ENCODE peak calls at places on chromosomes 1 and 21, in ten cellular contexts. Q is NCI-H748 treated with DMSO at 0.1 percent for 48 hours; K is HEK293T; F is stimulated activated naive B cell treated with anti-CD40 and anti-IgM and Interleukin-4, amounts not matched to agents 10 μg/mL and 1 μg/mL and 100 μg/mL, for 72 hours; G is astrocyte; M is iris pigment epithelial cell; H is epithelial cell of esophagus; Y is renal cortical epithelial cell; S is NCI-H1417; P is GM23248. E is an unnamed sample.

GRCh38 chr21:45865106-45865835 is 116.3 kb upstream of the COL6A1 start:
- DNase-seq in G (peak), S (no peak), P (peak), Y (peak), F (no peak), Q (no peak), M (peak), K (no peak), H (peak), E (peak)

GRCh38 chr1:28507247-28507645 is 1.4 kb downstream of the RCC1 start:
- DNase-seq in F (no peak), Y (no peak), H (no peak), M (no peak), G (no peak), K (no peak), P (peak), Q (no peak), S (no peak), E (no peak)

GRCh38 chr1:156148236-156148635 is 5.1 kb upstream of the SEMA4A start:
- DNase-seq in P (no peak), H (no peak), Q (no peak), S (no peak), Y (no peak), K (no peak), M (no peak), G (no peak), F (peak), E (no peak)

GRCh38 chr1:237574536-237574935 is 316.2 kb downstream of the ZP4 start:
- DNase-seq in H (no peak), S (no peak), Y (no peak), M (no peak), G (no peak), K (no peak), P (no peak), Q (no peak), F (no peak), E (no peak)

GRCh38 chr1:109826446-109826845 is 62.7 kb upstream of the EPS8L3 start:
- DNase-seq in Q (no peak), H (no peak), K (no peak), Y (no peak), F (no peak), P (no peak), S (no peak), M (no peak), G (no peak), E (no peak)

GRCh38 chr1:206502403-206502802 is 4.9 kb upstream of the RASSF5 start:
- DNase-seq in Q (no peak), G (no peak), F (no peak), M (no peak), K (no peak), H (no peak), P (no peak), S (no peak), Y (no peak), E (no peak)

GRCh38 chr1:199914546-199914945 is 113.0 kb upstream of the NR5A2 start:
- DNase-seq in F (no peak), Y (no peak), G (no peak), P (no peak), M (no peak), H (peak), Q (no peak), S (no peak), K (no peak), E (no peak)

GRCh38 chr1:6245869-6246496 is 2.0 kb downstream of the HES3 start:
- DNase-seq in F (no peak), Y (no peak), H (peak), P (peak), G (no peak), S (peak), Q (peak), K (peak), M (peak), E (peak)

GRCh38 chr1:3345792-3346191 is 108.7 kb upstream of the ARHGEF16 start:
- DNase-seq in G (no peak), Y (no peak), M (no peak), S (no peak), K (no peak), F (no peak), H (no peak), P (no peak), Q (no peak), E (no peak)

GRCh38 chr1:156500578-156500846 is at the start of gene MEF2D:
- DNase-seq in Y (no peak), P (no peak), M (no peak), G (no peak), S (no peak), F (no peak), Q (no peak), H (no peak), K (no peak), E (no peak)

GRCh38 chr1:152777510-152778137 is 2.7 kb downstream of the LCE1F start:
- DNase-seq in K (peak), M (no peak), P (peak), F (no peak), Q (no peak), S (no peak), H (peak), G (no peak), Y (no peak), E (no peak)

GRCh38 chr1:936865-937264 is 13.1 kb downstream of the SAMD11 start:
- DNase-seq in Y (no peak), Q (no peak), S (no peak), F (no peak), G (no peak), K (no peak), P (no peak), M (no peak), H (no peak), E (no peak)

GRCh38 chr21:45910548-45911221 is 70.9 kb upstream of the COL6A1 start:
- DNase-seq in Y (no peak), H (no peak), K (no peak), M (no peak), Q (no peak), G (no peak), P (no peak), F (no peak), S (peak), E (no peak)

GRCh38 chr1:25616932-25617625 is 488 bp downstream of the MAN1C1 start:
- DNase-seq in P (peak), G (no peak), K (peak), S (peak), M (no peak), F (no peak), H (no peak), Q (no peak), Y (no peak), E (peak)

GRCh38 chr1:181504294-181505115 is 21.2 kb downstream of the CACNA1E start:
- DNase-seq in M (peak), P (peak), F (no peak), H (no peak), S (peak), G (no peak), K (peak), Q (peak), Y (no peak), E (no peak)

GRCh38 chr1:172547071-172547470 is 14.1 kb downstream of the SUCO start:
- DNase-seq in Y (peak), G (peak), H (no peak), K (no peak), P (no peak), S (no peak), Q (no peak), F (no peak), M (peak), E (no peak)

GRCh38 chr1:154943649-154944421 is 7.3 kb upstream of the PMVK start:
- DNase-seq in Y (no peak), M (peak), F (no peak), H (peak), S (peak), P (peak), Q (peak), G (no peak), K (peak), E (peak)

GRCh38 chr1:169132512-169133227 is 26.2 kb downstream of the ATP1B1 start:
- DNase-seq in F (no peak), M (no peak), K (no peak), H (peak), S (no peak), P (no peak), Q (no peak), G (no peak), Y (peak), E (no peak)

GRCh38 chr1:77671836-77672235 is 10.6 kb downstream of the ZZZ3 start:
- DNase-seq in H (peak), Q (no peak), P (peak), F (no peak), K (no peak), Y (peak), S (no peak), G (peak), M (peak), E (peak)

GRCh38 chr1:207863893-207864535 is 46.9 kb downstream of the CD34 start:
- DNase-seq in S (no peak), F (peak), K (no peak), G (no peak), Y (no peak), M (no peak), Q (no peak), P (no peak), H (no peak), E (no peak)

GRCh38 chr1:156935719-156936118 is 15.3 kb downstream of the LRRC71 start:
- DNase-seq in G (no peak), S (no peak), Q (no peak), H (no peak), K (no peak), P (no peak), F (no peak), M (no peak), Y (no peak), E (no peak)

GRCh38 chr1:183841550-183841949 is 36.6 kb downstream of the RGL1 start:
- DNase-seq in M (peak), K (no peak), H (peak), F (no peak), G (no peak), P (peak), S (no peak), Q (no peak), Y (no peak), E (no peak)

GRCh38 chr21:42063578-42064521 is 7.3 kb upstream of the UMODL1 start:
- DNase-seq in G (no peak), S (peak), K (no peak), P (no peak), Y (peak), M (no peak), F (peak), Q (no peak), H (peak), E (no peak)

GRCh38 chr1:188128761-188129160 is 1300.0 kb downstream of the PLA2G4A start:
- DNase-seq in K (no peak), H (peak), P (peak), F (no peak), S (no peak), Q (no peak), M (peak), Y (peak), G (no peak), E (no peak)

GRCh38 chr1:200073286-200073637 is 45.8 kb downstream of the NR5A2 start:
- DNase-seq in Y (no peak), G (no peak), Q (no peak), S (no peak), M (no peak), F (no peak), H (no peak), K (no peak), P (no peak), E (no peak)

GRCh38 chr1:60615661-60616060 is 466.7 kb upstream of the NFIA start:
- DNase-seq in G (peak), K (no peak), S (no peak), Y (no peak), H (no peak), F (no peak), M (no peak), Q (no peak), P (no peak), E (no peak)

GRCh38 chr1:245108909-245109308 is 45.9 kb upstream of the KIF26B start:
- DNase-seq in M (no peak), H (peak), K (no peak), P (no peak), Q (no peak), G (no peak), Y (no peak), F (no peak), S (no peak), E (no peak)

GRCh38 chr1:147167361-147167760 is 4.9 kb downstream of the PRKAB2 start:
- DNase-seq in G (peak), M (peak), Q (no peak), Y (peak), K (no peak), F (no peak), S (no peak), H (peak), P (peak), E (peak)

GRCh38 chr1:231460614-231461013 is 38.5 kb upstream of the EGLN1 start:
- DNase-seq in P (no peak), M (peak), K (no peak), F (no peak), Y (peak), S (no peak), G (peak), Q (no peak), H (no peak), E (no peak)

GRCh38 chr21:43024737-43025136 is 50.4 kb downstream of the PKNOX1 start:
- DNase-seq in F (no peak), Y (no peak), S (no peak), P (no peak), G (no peak), K (no peak), M (no peak), Q (no peak), H (no peak), E (no peak)

GRCh38 chr1:177838910-177839309 is 130.9 kb downstream of the SEC16B start:
- DNase-seq in Q (no peak), Y (no peak), G (no peak), K (no peak), M (no peak), H (no peak), F (no peak), S (no peak), P (no peak), E (no peak)

GRCh38 chr1:88117597-88117996 is 566.5 kb upstream of the PKN2 start:
- DNase-seq in P (no peak), M (no peak), H (no peak), S (no peak), Q (no peak), F (no peak), G (no peak), Y (no peak), K (no peak), E (no peak)

GRCh38 chr1:232096751-232097150 is 470.2 kb downstream of the DISC1 start:
- DNase-seq in S (no peak), P (no peak), Q (no peak), H (no peak), M (no peak), G (no peak), Y (no peak), K (no peak), F (no peak), E (no peak)

GRCh38 chr21:40631201-40631600 is 215.8 kb downstream of the DSCAM start:
- DNase-seq in H (peak), S (no peak), P (no peak), K (no peak), G (peak), F (no peak), M (no peak), Q (no peak), Y (no peak), E (no peak)

E was measured in AG20443.